ENCODE peak calls at places on chromosome 19, in four cellular contexts. V is testis, F is lower leg skin, B is body of pancreas. S is an unnamed sample.

GRCh38 chr19:19347401-19347800 is 26.8 kb downstream of the MAU2 start:
- DNase-seq in V (no peak), F (no peak), B (no peak), S (no peak)

GRCh38 chr19:41206926-41207750 is 11.9 kb upstream of the AXL start:
- DNase-seq in V (peak), F (peak), B (peak), S (peak)

GRCh38 chr19:43872547-43873336 is 45.6 kb downstream of the ZNF283 start:
- DNase-seq in V (no peak), F (no peak), B (no peak), S (no peak)

GRCh38 chr19:7904074-7905020 is 670 bp downstream of the MAP2K7 start:
- DNase-seq in V (no peak), F (no peak), B (peak), S (no peak)

GRCh38 chr19:19461671-19462622 is 53.4 kb downstream of the TSSK6 start:
- DNase-seq in V (peak), F (no peak), B (peak), S (no peak)

GRCh38 chr19:54317108-54317964 is 4.4 kb upstream of the LILRA5 start:
- DNase-seq in V (peak), F (peak), B (no peak), S (no peak)

GRCh38 chr19:31054430-31054829 is 294.8 kb downstream of the TSHZ3 start:
- DNase-seq in V (peak), F (no peak), B (no peak), S (no peak)

GRCh38 chr19:9937001-9937411 is 691 bp upstream of the OLFM2 start:
- DNase-seq in V (no peak), F (no peak), B (no peak), S (no peak)

GRCh38 chr19:14346279-14346678 is 35.0 kb upstream of the ADGRE5 start:
- DNase-seq in V (no peak), F (no peak), B (no peak), S (no peak)

GRCh38 chr19:6092329-6093286 is 17.7 kb downstream of the RFX2 start:
- DNase-seq in V (peak), F (peak), B (peak), S (no peak)

GRCh38 chr19:12843328-12843727 is 5.0 kb downstream of the MAST1 start:
- DNase-seq in V (no peak), F (no peak), B (no peak), S (no peak)

GRCh38 chr19:32200312-32201038 is 144.9 kb upstream of the ZNF507 start:
- DNase-seq in V (no peak), F (peak), B (no peak), S (no peak)

GRCh38 chr19:34188388-34188787 is 16.1 kb downstream of the LSM14A start:
- DNase-seq in V (no peak), F (no peak), B (no peak), S (no peak)

GRCh38 chr19:33424181-33424580 is 50.7 kb downstream of the CEBPG start:
- DNase-seq in V (no peak), F (no peak), B (no peak), S (no peak)

GRCh38 chr19:55179570-55180484 is at the start of gene SYT5:
- DNase-seq in V (peak), F (no peak), B (peak), S (peak)

GRCh38 chr19:5804516-5805464 is at the start of gene NRTN:
- DNase-seq in V (no peak), F (peak), B (peak), S (peak)

GRCh38 chr19:16590876-16591802 is 18.9 kb upstream of the SLC35E1 start:
- DNase-seq in V (no peak), F (no peak), B (no peak), S (no peak)

GRCh38 chr19:17088552-17088951 is 13.0 kb downstream of the MYO9B start:
- DNase-seq in V (no peak), F (no peak), B (no peak), S (no peak)

GRCh38 chr19:14699641-14700040 is 9.8 kb downstream of the ZNF333 start:
- DNase-seq in V (no peak), F (peak), B (no peak), S (no peak)

GRCh38 chr19:14113762-14114414 is 3.7 kb downstream of the PRKACA start:
- DNase-seq in V (peak), F (no peak), B (peak), S (peak)

GRCh38 chr19:49489601-49490167 is 2.3 kb downstream of the RPL13A start:
- DNase-seq in V (no peak), F (no peak), B (no peak), S (peak)
- TF ChIP-seq POLR2A in V (no peak), F (no peak), B (no peak), S (no peak)

DNA sequence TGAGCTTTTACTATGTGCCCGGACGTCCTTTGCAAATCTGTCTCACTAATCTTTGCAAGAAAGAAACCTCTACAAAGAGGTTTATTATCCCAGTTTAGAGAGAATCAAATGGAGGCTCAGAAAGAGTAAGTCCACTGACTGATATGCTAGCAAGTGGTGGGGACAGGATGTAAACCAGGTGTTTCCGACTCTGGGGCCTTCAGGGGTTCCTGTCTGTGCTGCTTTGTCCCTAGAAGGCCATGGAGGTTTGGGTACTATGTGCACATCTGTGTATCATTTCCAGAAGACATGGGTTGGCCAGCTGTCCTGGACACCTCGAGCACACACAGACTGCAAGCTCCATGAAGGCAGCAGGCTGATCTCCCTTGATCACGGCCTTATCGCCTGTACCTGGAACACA is 1.2 kb upstream of the KPTN start:
- DNase-seq in V (no peak), F (no peak), B (no peak), S (no peak)
- TF ChIP-seq POLR2A in V (no peak), F (no peak), B (no peak), S (no peak)

GRCh38 chr19:3698386-3698950 is 1.8 kb downstream of the PIP5K1C start:
- DNase-seq in V (no peak), F (peak), B (no peak), S (no peak)

GRCh38 chr19:3699741-3700241 is 477 bp downstream of the PIP5K1C start:
- DNase-seq in V (no peak), F (peak), B (no peak), S (no peak)

GRCh38 chr19:3701200-3701599 is 932 bp upstream of the PIP5K1C start:
- DNase-seq in V (no peak), F (no peak), B (no peak), S (no peak)

GRCh38 chr19:3699071-3699740 is 1.1 kb downstream of the PIP5K1C start:
- DNase-seq in V (peak), F (peak), B (peak), S (no peak)

GRCh38 chr19:3700242-3701032 is at the start of gene PIP5K1C:
- DNase-seq in V (peak), F (peak), B (peak), S (peak)
- TF ChIP-seq POLR2A in V (no peak), F (no peak), B (no peak), S (peak)

DNA sequence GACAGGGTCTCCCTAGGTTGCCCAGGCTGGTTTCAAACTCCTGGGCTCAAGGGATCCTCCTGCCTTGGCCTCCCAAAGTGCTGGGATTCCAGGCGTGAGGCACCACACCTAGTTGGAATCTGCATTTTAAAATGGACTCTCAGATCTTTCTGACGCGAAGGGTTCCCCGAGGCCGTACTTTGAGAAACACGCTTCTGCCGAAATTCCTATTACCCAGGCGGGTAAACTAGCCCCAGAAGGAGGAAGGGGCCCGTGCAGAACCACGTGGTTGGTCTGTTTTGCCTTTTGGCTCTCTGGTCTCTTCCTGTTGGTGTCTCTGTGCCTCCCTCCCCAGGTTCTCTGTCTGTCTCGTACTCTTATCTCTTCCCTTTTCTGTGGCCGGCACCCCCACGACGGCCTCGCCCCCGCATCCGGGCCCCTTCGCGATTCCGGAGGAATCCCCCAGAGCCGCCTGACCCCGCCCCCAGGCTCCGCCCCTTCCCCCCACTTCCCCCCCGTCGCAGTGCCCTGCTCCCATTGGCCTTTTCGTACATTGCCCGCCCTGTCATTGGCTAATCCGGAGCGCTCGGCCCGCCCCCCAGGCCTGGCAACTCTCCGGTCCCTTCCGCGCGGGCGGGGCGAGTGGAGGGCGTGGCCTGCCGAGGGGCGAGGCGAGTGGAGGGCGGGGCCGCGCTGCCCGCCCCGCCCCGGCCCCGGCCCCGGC is at the start of gene TNFAIP8L1:
- DNase-seq in V (peak), F (peak), B (peak), S (peak)
- TF ChIP-seq POLR2A in V (no peak), F (no peak), B (peak), S (no peak)

DNA sequence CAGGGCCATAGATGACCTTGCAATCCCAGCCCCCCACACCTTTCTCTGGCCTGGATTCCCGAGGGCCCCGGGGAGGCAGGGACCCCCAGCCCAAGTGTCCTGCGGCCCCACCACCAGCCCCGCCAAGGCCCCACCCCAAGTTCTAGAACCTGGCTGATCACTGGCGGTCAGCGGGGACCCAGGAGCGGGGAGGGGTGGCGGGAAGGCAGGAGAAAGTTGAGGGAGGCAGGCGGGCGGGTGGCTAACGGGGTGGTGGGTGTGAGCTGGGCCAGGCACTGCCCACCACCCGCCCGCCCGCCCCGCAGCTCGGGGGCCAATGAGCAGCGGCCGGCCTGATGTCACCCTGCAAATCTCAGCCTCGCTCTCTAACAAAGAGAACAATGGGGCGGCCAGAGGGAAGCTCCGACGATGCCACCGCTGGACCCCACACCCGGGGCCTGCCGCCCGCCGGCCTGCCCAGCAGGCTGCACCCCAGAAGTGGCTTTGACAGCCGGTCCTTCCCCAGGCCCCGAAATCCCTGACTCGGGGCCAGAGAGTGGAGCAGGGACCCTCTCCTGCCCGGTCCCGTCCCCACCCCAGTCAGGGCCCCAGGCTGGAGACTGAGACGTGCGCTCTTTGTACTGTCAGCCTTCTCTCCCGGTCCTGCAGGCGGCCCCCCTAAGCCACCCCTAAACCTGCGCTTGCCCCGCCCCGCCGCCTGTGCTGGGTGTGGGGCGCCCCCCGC is 1.6 kb downstream of the MEX3D start:
- DNase-seq in V (peak), F (peak), B (peak), S (peak)
- TF ChIP-seq POLR2A in V (no peak), F (no peak), B (peak), S (no peak)

DNA sequence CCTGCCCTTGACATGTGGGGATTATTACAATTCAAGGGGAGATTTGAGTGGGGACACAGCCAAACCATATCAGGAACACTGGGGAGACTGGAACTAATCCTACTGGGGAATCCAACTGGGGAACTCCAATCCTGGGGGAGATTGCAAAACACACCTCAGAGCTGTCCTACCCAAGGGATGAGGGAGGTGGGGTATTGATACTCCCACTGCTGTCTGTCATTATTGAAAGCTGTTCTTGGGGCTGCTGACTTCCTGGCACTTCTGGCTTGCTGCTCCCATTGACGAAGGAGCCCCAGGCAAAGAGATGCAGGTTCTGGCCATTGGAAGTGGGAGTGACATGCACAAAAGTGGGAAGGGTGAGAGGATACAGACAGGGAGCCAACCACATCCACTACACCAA is 24.7 kb upstream of the POP4 start:
- DNase-seq in V (no peak), F (peak), B (no peak), S (no peak)
- TF ChIP-seq POLR2A in V (no peak), F (no peak), B (no peak), S (no peak)

DNA sequence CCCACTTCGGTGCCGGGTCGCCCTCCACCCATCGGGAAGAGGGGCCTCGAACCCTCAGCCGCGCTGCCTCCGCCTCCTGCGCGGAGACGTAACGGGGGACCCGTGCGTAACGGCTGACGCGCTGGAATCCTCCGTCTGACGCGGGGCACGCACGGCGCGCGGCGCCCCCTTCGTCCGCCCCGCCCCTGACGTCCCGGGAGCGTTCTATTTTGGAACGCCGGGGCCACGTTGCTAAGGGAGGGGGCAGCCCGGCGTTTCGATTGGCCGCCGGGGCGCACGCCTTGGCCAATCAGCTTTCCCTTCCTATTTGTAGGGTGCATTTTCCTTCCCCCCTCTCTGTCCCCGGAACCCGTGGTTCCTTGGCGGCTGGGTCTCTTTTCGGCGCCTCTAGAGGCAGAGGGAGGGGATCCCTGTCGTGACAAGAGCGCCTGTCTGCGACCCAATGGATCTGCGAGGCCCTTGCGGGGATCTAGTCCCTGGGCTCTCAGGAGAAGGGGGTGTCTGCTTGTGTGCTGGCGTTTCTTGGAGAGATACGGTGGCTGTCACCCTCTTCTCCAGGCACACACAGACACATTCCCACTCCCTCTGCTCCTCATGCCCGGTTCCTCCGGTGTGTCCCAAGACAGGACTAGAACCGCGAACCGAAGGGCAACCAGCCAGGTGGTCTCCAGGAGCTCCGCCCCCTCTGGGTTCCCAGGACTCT is 1.5 kb downstream of the FOSB start:
- DNase-seq in V (peak), F (peak), B (peak), S (peak)
- TF ChIP-seq POLR2A in V (no peak), F (no peak), B (peak), S (peak)

GRCh38 chr19:57191141-57192063 is at the start of gene ZNF264:
- DNase-seq in V (peak), F (peak), B (peak), S (peak)
- TF ChIP-seq POLR2A in V (no peak), F (no peak), B (peak), S (no peak)

S was measured in Peyer's patch.